ENCODE peak calls at places on chromosomes 5 and 9, in seven cellular contexts. One of them, this sample, is unnamed.

GRCh38 chr9:10274983-10275382 is 337.8 kb downstream of the PTPRD start:
- DNase-seq in M059J: no peak
- DNase-seq in NCI-H1105: peak; percentile 9
- DNase-seq in iris pigment epithelial cell: peak; percentile 1
- DNase-seq in lung microvascular endothelial cell: no peak
- DNase-seq in NCI-H2171 treated with DMSO at 0.1 percent for 48 hours: peak; percentile 4
- DNase-seq in kidney tubule cell: no peak
- DNase-seq in this sample: no peak

GRCh38 chr9:92558612-92559374 is 23.0 kb upstream of the ECM2 start:
- DNase-seq in lung microvascular endothelial cell: no peak
- DNase-seq in M059J: no peak
- DNase-seq in iris pigment epithelial cell: no peak
- DNase-seq in kidney tubule cell: no peak
- DNase-seq in NCI-H2171 treated with DMSO at 0.1 percent for 48 hours: no peak
- DNase-seq in NCI-H1105: no peak
- DNase-seq in this sample: no peak

GRCh38 chr5:154237946-154238345 is 47.4 kb downstream of the GALNT10 start:
- DNase-seq in lung microvascular endothelial cell: no peak
- DNase-seq in NCI-H2171 treated with DMSO at 0.1 percent for 48 hours: no peak
- DNase-seq in iris pigment epithelial cell: no peak
- DNase-seq in NCI-H1105: no peak
- DNase-seq in M059J: no peak
- DNase-seq in kidney tubule cell: no peak
- DNase-seq in this sample: no peak

GRCh38 chr5:61623401-61624069 is 291.5 kb downstream of the ZSWIM6 start:
- DNase-seq in M059J: no peak
- DNase-seq in NCI-H1105: no peak
- DNase-seq in iris pigment epithelial cell: no peak
- DNase-seq in kidney tubule cell: no peak
- DNase-seq in lung microvascular endothelial cell: no peak
- DNase-seq in NCI-H2171 treated with DMSO at 0.1 percent for 48 hours: no peak
- DNase-seq in this sample: no peak

GRCh38 chr5:120304653-120305052 is 159.4 kb upstream of the PRR16 start:
- DNase-seq in M059J: peak; percentile 89
- DNase-seq in lung microvascular endothelial cell: no peak
- DNase-seq in NCI-H1105: no peak
- DNase-seq in NCI-H2171 treated with DMSO at 0.1 percent for 48 hours: no peak
- DNase-seq in iris pigment epithelial cell: peak; percentile 61
- DNase-seq in kidney tubule cell: peak; percentile 69
- DNase-seq in this sample: peak; percentile 51

GRCh38 chr9:38160613-38161215 is 91.7 kb upstream of the SHB start:
- DNase-seq in M059J: peak; percentile 54
- DNase-seq in iris pigment epithelial cell: peak; percentile 46
- DNase-seq in NCI-H1105: peak; percentile 33
- DNase-seq in NCI-H2171 treated with DMSO at 0.1 percent for 48 hours: peak; percentile 30
- DNase-seq in lung microvascular endothelial cell: peak; percentile 64
- DNase-seq in kidney tubule cell: peak; percentile 63
- DNase-seq in this sample: peak; percentile 66

GRCh38 chr5:93532370-93532769 is 48.6 kb downstream of the NR2F1-AS1 start:
- DNase-seq in kidney tubule cell: peak; percentile 26
- DNase-seq in NCI-H2171 treated with DMSO at 0.1 percent for 48 hours: no peak
- DNase-seq in M059J: peak; percentile 86
- DNase-seq in NCI-H1105: no peak
- DNase-seq in lung microvascular endothelial cell: peak; percentile 62
- DNase-seq in iris pigment epithelial cell: peak; percentile 99
- DNase-seq in this sample: peak; percentile 99

GRCh38 chr5:155274484-155274883 is 260.9 kb downstream of the KIF4B start:
- DNase-seq in lung microvascular endothelial cell: no peak
- DNase-seq in M059J: no peak
- DNase-seq in kidney tubule cell: no peak
- DNase-seq in NCI-H1105: no peak
- DNase-seq in iris pigment epithelial cell: no peak
- DNase-seq in NCI-H2171 treated with DMSO at 0.1 percent for 48 hours: no peak
- DNase-seq in this sample: no peak

GRCh38 chr9:118209343-118209742 is 505.1 kb downstream of the TLR4 start:
- DNase-seq in lung microvascular endothelial cell: no peak
- DNase-seq in NCI-H1105: peak; percentile 24
- DNase-seq in NCI-H2171 treated with DMSO at 0.1 percent for 48 hours: peak; percentile 92
- DNase-seq in iris pigment epithelial cell: no peak
- DNase-seq in M059J: no peak
- DNase-seq in kidney tubule cell: no peak
- DNase-seq in this sample: no peak

GRCh38 chr5:1007681-1008450 is 736 bp upstream of the NKD2 start:
- DNase-seq in lung microvascular endothelial cell: no peak
- DNase-seq in M059J: no peak
- DNase-seq in iris pigment epithelial cell: no peak
- DNase-seq in kidney tubule cell: no peak
- DNase-seq in NCI-H2171 treated with DMSO at 0.1 percent for 48 hours: no peak
- DNase-seq in NCI-H1105: no peak
- DNase-seq in this sample: no peak

GRCh38 chr9:35272989-35273388 is 111.2 kb downstream of the UNC13B start:
- DNase-seq in lung microvascular endothelial cell: peak; percentile 81
- DNase-seq in NCI-H1105: no peak
- DNase-seq in M059J: peak; percentile 76
- DNase-seq in iris pigment epithelial cell: peak; percentile 72
- DNase-seq in NCI-H2171 treated with DMSO at 0.1 percent for 48 hours: no peak
- DNase-seq in kidney tubule cell: peak; percentile 82
- DNase-seq in this sample: peak; percentile 56

GRCh38 chr5:173963107-173963506 is 25.9 kb upstream of the C5orf47 start:
- DNase-seq in NCI-H1105: no peak
- DNase-seq in iris pigment epithelial cell: peak; percentile 71
- DNase-seq in NCI-H2171 treated with DMSO at 0.1 percent for 48 hours: no peak
- DNase-seq in kidney tubule cell: peak; percentile 79
- DNase-seq in M059J: peak; percentile 86
- DNase-seq in lung microvascular endothelial cell: no peak
- DNase-seq in this sample: peak; percentile 31

GRCh38 chr9:92983984-92984589 is 36.8 kb downstream of the FGD3 start:
- DNase-seq in iris pigment epithelial cell: no peak
- DNase-seq in lung microvascular endothelial cell: no peak
- DNase-seq in kidney tubule cell: no peak
- DNase-seq in NCI-H2171 treated with DMSO at 0.1 percent for 48 hours: peak; percentile 22
- DNase-seq in NCI-H1105: no peak
- DNase-seq in M059J: peak; percentile 14
- DNase-seq in this sample: no peak

GRCh38 chr5:34978681-34979080 is 49.3 kb downstream of the DNAJC21 start:
- DNase-seq in M059J: no peak
- DNase-seq in lung microvascular endothelial cell: no peak
- DNase-seq in NCI-H1105: no peak
- DNase-seq in kidney tubule cell: no peak
- DNase-seq in NCI-H2171 treated with DMSO at 0.1 percent for 48 hours: no peak
- DNase-seq in iris pigment epithelial cell: no peak
- DNase-seq in this sample: no peak

GRCh38 chr5:152332696-152333095 is 72.4 kb downstream of the NMUR2 start:
- DNase-seq in M059J: no peak
- DNase-seq in kidney tubule cell: no peak
- DNase-seq in iris pigment epithelial cell: no peak
- DNase-seq in lung microvascular endothelial cell: no peak
- DNase-seq in NCI-H1105: no peak
- DNase-seq in NCI-H2171 treated with DMSO at 0.1 percent for 48 hours: peak; percentile 73
- DNase-seq in this sample: no peak

GRCh38 chr5:144318460-144318859 is 147.8 kb downstream of the KCTD16 start:
- DNase-seq in lung microvascular endothelial cell: no peak
- DNase-seq in M059J: no peak
- DNase-seq in NCI-H2171 treated with DMSO at 0.1 percent for 48 hours: no peak
- DNase-seq in iris pigment epithelial cell: no peak
- DNase-seq in NCI-H1105: no peak
- DNase-seq in kidney tubule cell: no peak
- DNase-seq in this sample: no peak

GRCh38 chr9:38250279-38251035 is 142.0 kb upstream of the ALDH1B1 start:
- DNase-seq in M059J: no peak
- DNase-seq in lung microvascular endothelial cell: no peak
- DNase-seq in kidney tubule cell: no peak
- DNase-seq in NCI-H2171 treated with DMSO at 0.1 percent for 48 hours: no peak
- DNase-seq in iris pigment epithelial cell: no peak
- DNase-seq in NCI-H1105: no peak
- DNase-seq in this sample: no peak

GRCh38 chr5:143008809-143009521 is 238.8 kb downstream of the ARHGAP26 start:
- DNase-seq in iris pigment epithelial cell: peak; percentile 94
- DNase-seq in M059J: peak; percentile 99
- DNase-seq in NCI-H1105: no peak
- DNase-seq in NCI-H2171 treated with DMSO at 0.1 percent for 48 hours: peak; percentile 52
- DNase-seq in kidney tubule cell: peak; percentile 99
- DNase-seq in lung microvascular endothelial cell: peak; percentile 99
- DNase-seq in this sample: peak; percentile 93

GRCh38 chr5:140595538-140595937 is 30.9 kb downstream of the SLC35A4 start:
- DNase-seq in NCI-H1105: no peak
- DNase-seq in lung microvascular endothelial cell: peak; percentile 27
- DNase-seq in iris pigment epithelial cell: no peak
- DNase-seq in kidney tubule cell: no peak
- DNase-seq in M059J: peak; percentile 25
- DNase-seq in NCI-H2171 treated with DMSO at 0.1 percent for 48 hours: peak; percentile 13
- DNase-seq in this sample: peak; percentile 49

GRCh38 chr5:145887217-145887616 is 14.4 kb upstream of the GRXCR2 start:
- DNase-seq in kidney tubule cell: no peak
- DNase-seq in NCI-H2171 treated with DMSO at 0.1 percent for 48 hours: no peak
- DNase-seq in iris pigment epithelial cell: no peak
- DNase-seq in lung microvascular endothelial cell: no peak
- DNase-seq in NCI-H1105: no peak
- DNase-seq in M059J: peak; percentile 15
- DNase-seq in this sample: no peak

GRCh38 chr5:2897276-2897990 is 146.0 kb upstream of the IRX2 start:
- DNase-seq in M059J: no peak
- DNase-seq in lung microvascular endothelial cell: no peak
- DNase-seq in NCI-H2171 treated with DMSO at 0.1 percent for 48 hours: no peak
- DNase-seq in iris pigment epithelial cell: no peak
- DNase-seq in kidney tubule cell: no peak
- DNase-seq in NCI-H1105: no peak
- DNase-seq in this sample: no peak

GRCh38 chr9:94096819-94097577 is 12.7 kb downstream of the PTPDC1 start:
- DNase-seq in lung microvascular endothelial cell: peak; percentile 29
- DNase-seq in iris pigment epithelial cell: peak; percentile 33
- DNase-seq in NCI-H2171 treated with DMSO at 0.1 percent for 48 hours: no peak
- DNase-seq in kidney tubule cell: peak; percentile 50
- DNase-seq in M059J: peak; percentile 81
- DNase-seq in NCI-H1105: no peak
- DNase-seq in this sample: no peak

GRCh38 chr5:42250-42649 is 49.7 kb upstream of the PLEKHG4B start:
- DNase-seq in kidney tubule cell: peak; percentile 40
- DNase-seq in NCI-H2171 treated with DMSO at 0.1 percent for 48 hours: no peak
- DNase-seq in NCI-H1105: no peak
- DNase-seq in M059J: peak; percentile 47
- DNase-seq in lung microvascular endothelial cell: peak; percentile 27
- DNase-seq in iris pigment epithelial cell: peak; percentile 6
- DNase-seq in this sample: peak; percentile 10

GRCh38 chr5:2181164-2181956 is 298.6 kb upstream of the IRX4 start:
- DNase-seq in NCI-H2171 treated with DMSO at 0.1 percent for 48 hours: no peak
- DNase-seq in NCI-H1105: no peak
- DNase-seq in lung microvascular endothelial cell: no peak
- DNase-seq in kidney tubule cell: no peak
- DNase-seq in iris pigment epithelial cell: no peak
- DNase-seq in M059J: no peak
- DNase-seq in this sample: no peak

GRCh38 chr9:16221822-16222547 is 648.5 kb downstream of the BNC2 start:
- DNase-seq in lung microvascular endothelial cell: no peak
- DNase-seq in M059J: no peak
- DNase-seq in kidney tubule cell: no peak
- DNase-seq in iris pigment epithelial cell: no peak
- DNase-seq in NCI-H2171 treated with DMSO at 0.1 percent for 48 hours: no peak
- DNase-seq in NCI-H1105: no peak
- DNase-seq in this sample: peak; percentile 55

GRCh38 chr9:22203371-22204138 is 194.4 kb upstream of the CDKN2B start:
- DNase-seq in NCI-H1105: no peak
- DNase-seq in kidney tubule cell: no peak
- DNase-seq in iris pigment epithelial cell: peak; percentile 85
- DNase-seq in M059J: peak; percentile 64
- DNase-seq in NCI-H2171 treated with DMSO at 0.1 percent for 48 hours: no peak
- DNase-seq in lung microvascular endothelial cell: no peak
- DNase-seq in this sample: peak; percentile 53